ENCODE peak calls at places on chromosomes 7 and 10, in six cellular contexts. Z is HAP-1, J is astrocyte, N is left cardiac atrium, A is LoVo, V is psoas muscle. P is an unnamed sample.
A peak's percentile ranks its signal among the peaks of the same experiment; 100 is the strongest.

GRCh38 chr7:93562106-93562505 is 12.4 kb downstream of the CALCR start:
- DNase-seq in Z (no peak), J (no peak), N (no peak), A (no peak), V (no peak), P (no peak)

GRCh38 chr10:130138479-130138866 is 2.3 kb downstream of the GLRX3 start:
- DNase-seq in Z (no peak), J (peak; percentile 50), N (no peak), A (peak; percentile 77), V (no peak), P (no peak)

GRCh38 chr10:133056651-133057178 is 31.0 kb upstream of the ADGRA1 start:
- DNase-seq in Z (no peak), J (no peak), N (no peak), A (no peak), V (no peak), P (no peak)

GRCh38 chr7:74101061-74101681 is 17.6 kb downstream of the LIMK1 start:
- DNase-seq in Z (no peak), J (no peak), N (no peak), A (no peak), V (peak; percentile 66), P (no peak)

GRCh38 chr7:149196151-149196704 is 882 bp downstream of the ZNF282 start:
- DNase-seq in Z (no peak), J (no peak), N (no peak), A (no peak), V (no peak), P (no peak)

GRCh38 chr7:93092757-93093370 is 24.9 kb downstream of the SAMD9 start:
- DNase-seq in Z (no peak), J (peak; percentile 33), N (no peak), A (no peak), V (no peak), P (no peak)

GRCh38 chr7:158595068-158595467 is 7.4 kb upstream of the PTPRN2 start:
- DNase-seq in Z (no peak), J (peak; percentile 36), N (no peak), A (peak; percentile 73), V (no peak), P (no peak)

GRCh38 chr10:66277481-66277880 is 648.4 kb upstream of the LRRTM3 start:
- DNase-seq in Z (no peak), J (no peak), N (no peak), A (no peak), V (no peak), P (no peak)

GRCh38 chr7:28165221-28165807 is 15.3 kb downstream of the JAZF1 start:
- DNase-seq in Z (no peak), J (no peak), N (no peak), A (no peak), V (no peak), P (no peak)

GRCh38 chr7:73986158-73986631 is 41.8 kb upstream of the ELN start:
- DNase-seq in Z (no peak), J (no peak), N (peak; percentile 78), A (no peak), V (peak; percentile 63), P (peak; percentile 93)

P was measured in right cardiac atrium.